ENCODE peak calls at places on chromosomes 11 and 22, in seven cellular contexts. W is 8988T; Z is activated naive CD4-positive, alpha-beta T cell; E is NCI-H1105; I is GM23248; X is stimulated activated CD4-positive, alpha-beta T cell treated with anti-CD3 and anti-CD28 coated beads, Interleukin-2, amount 100 ng/mL, for 48 hours; S is stimulated activated naive CD4-positive, alpha-beta T cell treated with Interleukin-2 at 50 U/mL for 16 hours. A is an unnamed sample.

GRCh38 chr11:122137081-122137793 is 21.2 kb upstream of the BLID start:
- DNase-seq in E (no peak), X (no peak), S (no peak), Z (no peak), I (peak; percentile 93), W (no peak), A (no peak)

GRCh38 chr11:46369458-46370152 is 11.9 kb upstream of the MDK start:
- DNase-seq in X (peak; percentile 58), W (peak; percentile 93), S (peak; percentile 52), I (peak; percentile 80), Z (peak; percentile 36), E (peak; percentile 38), A (peak; percentile 36)

GRCh38 chr11:12008790-12009616 is 577 bp upstream of the DKK3 start:
- DNase-seq in I (peak; percentile 28), X (no peak), S (no peak), E (no peak), W (peak; percentile 89), Z (no peak), A (peak; percentile 51)

GRCh38 chr22:20058989-20059770 is 20.9 kb upstream of the DGCR8 start:
- DNase-seq in E (no peak), X (no peak), S (no peak), W (no peak), I (no peak), Z (no peak), A (no peak)

GRCh38 chr11:78465169-78465942 is 47.7 kb upstream of the GAB2 start:
- DNase-seq in E (no peak), X (no peak), I (no peak), Z (no peak), S (peak; percentile 12), W (no peak), A (no peak)

GRCh38 chr11:83681045-83681781 is 395.0 kb upstream of the CCDC90B start:
- DNase-seq in X (no peak), I (peak; percentile 58), W (no peak), Z (no peak), S (no peak), E (peak; percentile 48), A (no peak)

GRCh38 chr11:106853850-106854401 is 164.3 kb downstream of the GUCY1A2 start:
- DNase-seq in S (no peak), I (no peak), W (no peak), E (no peak), X (no peak), Z (no peak), A (no peak)

GRCh38 chr11:44880953-44881352 is 69.7 kb downstream of the TP53I11 start:
- DNase-seq in Z (no peak), S (no peak), I (no peak), W (no peak), X (no peak), E (no peak), A (no peak)

GRCh38 chr11:63599211-63600122 is 14.8 kb downstream of the PLAAT3 start:
- DNase-seq in S (no peak), X (no peak), E (no peak), W (peak; percentile 90), Z (no peak), I (peak; percentile 93), A (no peak)

GRCh38 chr11:130550984-130551383 is 102.5 kb downstream of the ADAMTS15 start:
- DNase-seq in X (no peak), S (no peak), Z (no peak), I (no peak), W (no peak), E (no peak), A (no peak)

GRCh38 chr11:63791495-63792167 is 21.6 kb upstream of the SPINDOC start:
- DNase-seq in E (no peak), S (no peak), Z (no peak), W (no peak), I (no peak), X (no peak), A (no peak)

GRCh38 chr11:31956310-31956709 is 134.6 kb upstream of the RCN1 start:
- DNase-seq in X (no peak), W (no peak), S (no peak), I (peak; percentile 85), E (no peak), Z (no peak), A (no peak)

GRCh38 chr11:60870276-60870675 is 2.9 kb downstream of the ZP1 start:
- DNase-seq in S (no peak), Z (no peak), X (no peak), I (no peak), W (no peak), E (peak; percentile 56), A (no peak)

GRCh38 chr22:41910050-41910598 is 4.8 kb downstream of the SHISA8 start:
- DNase-seq in X (no peak), Z (no peak), W (no peak), I (peak; percentile 29), E (no peak), S (no peak), A (no peak)

GRCh38 chr11:15941206-15941770 is 415.1 kb downstream of the SOX6 start:
- DNase-seq in Z (no peak), E (no peak), X (peak; percentile 18), W (peak; percentile 40), I (peak; percentile 46), S (no peak), A (no peak)

GRCh38 chr11:29914203-29914930 is 102.5 kb downstream of the KCNA4 start:
- DNase-seq in I (peak; percentile 63), Z (no peak), X (no peak), W (no peak), E (no peak), S (no peak), A (no peak)

GRCh38 chr22:50301581-50301991 is 5.9 kb downstream of the PLXNB2 start:
- DNase-seq in I (no peak), X (no peak), W (no peak), S (no peak), Z (no peak), E (peak; percentile 79), A (no peak)

GRCh38 chr22:39122772-39123470 is 25.9 kb downstream of the APOBEC3H start:
- DNase-seq in Z (no peak), S (no peak), I (no peak), X (no peak), E (no peak), W (no peak), A (no peak)

GRCh38 chr11:68838572-68838964 is 3.1 kb downstream of the CPT1A start:
- DNase-seq in W (no peak), I (peak; percentile 54), X (peak; percentile 7), S (peak; percentile 4), E (no peak), Z (no peak), A (no peak)

GRCh38 chr11:32079511-32079910 is 11.4 kb upstream of the RCN1 start:
- DNase-seq in I (no peak), W (no peak), Z (no peak), E (no peak), S (no peak), X (no peak), A (no peak)

GRCh38 chr11:75625970-75626691 is 42.7 kb downstream of the MAP6 start:
- DNase-seq in X (no peak), E (no peak), W (peak; percentile 56), I (peak; percentile 90), Z (no peak), S (no peak), A (no peak)

GRCh38 chr11:109291553-109291952 is 130.4 kb upstream of the C11orf87 start:
- DNase-seq in E (no peak), S (no peak), X (no peak), W (no peak), Z (no peak), I (no peak), A (no peak)

GRCh38 chr11:64564947-64565889 is 25.8 kb upstream of the SLC22A12 start:
- DNase-seq in S (no peak), E (no peak), Z (no peak), I (no peak), X (no peak), W (peak; percentile 89), A (peak; percentile 29)

GRCh38 chr11:124536520-124536919 is 6.9 kb downstream of the OR8B12 start:
- DNase-seq in W (no peak), E (no peak), I (peak; percentile 38), Z (no peak), S (no peak), X (no peak), A (no peak)

GRCh38 chr11:114154271-114155047 is 94.9 kb downstream of the ZBTB16 start:
- DNase-seq in W (no peak), S (no peak), I (peak; percentile 60), X (no peak), Z (no peak), E (no peak), A (no peak)

GRCh38 chr22:21942407-21942895 is 10.2 kb downstream of the PPM1F start:
- DNase-seq in W (peak; percentile 52), I (peak; percentile 94), E (no peak), X (no peak), Z (no peak), S (no peak), A (no peak)

GRCh38 chr11:66467756-66468155 is 1.1 kb downstream of the PELI3 start:
- DNase-seq in X (no peak), E (no peak), Z (no peak), I (peak; percentile 25), S (no peak), W (peak; percentile 47), A (no peak)